ENCODE peak calls at places on chromosomes 13 and 19, in four cellular contexts. One of them, this sample, is unnamed.

GRCh38 chr19:35004517-35005255 is 4.6 kb downstream of the GRAMD1A start:
- DNase-seq in activated naive CD4-positive, alpha-beta T cell treated with anti-CD3 and anti-CD28 coated beads, Interleukin-2, amount 10 ng/mL, durations not matched to agents 7 days and 5 days: no peak
- DNase-seq in stimulated activated CD4-positive, alpha-beta T cell treated with anti-CD3 and anti-CD28 coated beads, Interleukin-1b, Interleukin-23, amount 100 ng/mL, for 4 hours: no peak
- DNase-seq in transverse colon: no peak
- DNase-seq in this sample: no peak

GRCh38 chr13:47226516-47226915 is 329.7 kb upstream of the HTR2A start:
- DNase-seq in activated naive CD4-positive, alpha-beta T cell treated with anti-CD3 and anti-CD28 coated beads, Interleukin-2, amount 10 ng/mL, durations not matched to agents 7 days and 5 days: no peak
- DNase-seq in stimulated activated CD4-positive, alpha-beta T cell treated with anti-CD3 and anti-CD28 coated beads, Interleukin-1b, Interleukin-23, amount 100 ng/mL, for 4 hours: no peak
- DNase-seq in transverse colon: no peak
- DNase-seq in this sample: no peak

GRCh38 chr19:6660930-6661329 is 9.0 kb downstream of the TNFSF14 start:
- DNase-seq in activated naive CD4-positive, alpha-beta T cell treated with anti-CD3 and anti-CD28 coated beads, Interleukin-2, amount 10 ng/mL, durations not matched to agents 7 days and 5 days: no peak
- DNase-seq in stimulated activated CD4-positive, alpha-beta T cell treated with anti-CD3 and anti-CD28 coated beads, Interleukin-1b, Interleukin-23, amount 100 ng/mL, for 4 hours: no peak
- DNase-seq in transverse colon: no peak
- DNase-seq in this sample: no peak

GRCh38 chr19:16807416-16808274 is 21.6 kb upstream of the SIN3B start:
- DNase-seq in activated naive CD4-positive, alpha-beta T cell treated with anti-CD3 and anti-CD28 coated beads, Interleukin-2, amount 10 ng/mL, durations not matched to agents 7 days and 5 days: no peak
- DNase-seq in stimulated activated CD4-positive, alpha-beta T cell treated with anti-CD3 and anti-CD28 coated beads, Interleukin-1b, Interleukin-23, amount 100 ng/mL, for 4 hours: no peak
- DNase-seq in transverse colon: no peak
- DNase-seq in this sample: no peak

GRCh38 chr13:47661076-47661475 is 340.0 kb downstream of the SUCLA2 start:
- DNase-seq in activated naive CD4-positive, alpha-beta T cell treated with anti-CD3 and anti-CD28 coated beads, Interleukin-2, amount 10 ng/mL, durations not matched to agents 7 days and 5 days: no peak
- DNase-seq in stimulated activated CD4-positive, alpha-beta T cell treated with anti-CD3 and anti-CD28 coated beads, Interleukin-1b, Interleukin-23, amount 100 ng/mL, for 4 hours: no peak
- DNase-seq in transverse colon: no peak
- DNase-seq in this sample: no peak

GRCh38 chr19:47002106-47002766 is 17.4 kb upstream of the NPAS1 start:
- DNase-seq in activated naive CD4-positive, alpha-beta T cell treated with anti-CD3 and anti-CD28 coated beads, Interleukin-2, amount 10 ng/mL, durations not matched to agents 7 days and 5 days: no peak
- DNase-seq in stimulated activated CD4-positive, alpha-beta T cell treated with anti-CD3 and anti-CD28 coated beads, Interleukin-1b, Interleukin-23, amount 100 ng/mL, for 4 hours: no peak
- DNase-seq in transverse colon: peak
- DNase-seq in this sample: no peak

GRCh38 chr13:113087923-113088690 is 17.5 kb upstream of the F7 start:
- DNase-seq in activated naive CD4-positive, alpha-beta T cell treated with anti-CD3 and anti-CD28 coated beads, Interleukin-2, amount 10 ng/mL, durations not matched to agents 7 days and 5 days: no peak
- DNase-seq in stimulated activated CD4-positive, alpha-beta T cell treated with anti-CD3 and anti-CD28 coated beads, Interleukin-1b, Interleukin-23, amount 100 ng/mL, for 4 hours: no peak
- DNase-seq in transverse colon: no peak
- DNase-seq in this sample: no peak

GRCh38 chr19:53037101-53038097 is 7.1 kb upstream of the ERVV-2 start:
- DNase-seq in activated naive CD4-positive, alpha-beta T cell treated with anti-CD3 and anti-CD28 coated beads, Interleukin-2, amount 10 ng/mL, durations not matched to agents 7 days and 5 days: peak
- DNase-seq in stimulated activated CD4-positive, alpha-beta T cell treated with anti-CD3 and anti-CD28 coated beads, Interleukin-1b, Interleukin-23, amount 100 ng/mL, for 4 hours: no peak
- DNase-seq in transverse colon: no peak
- DNase-seq in this sample: peak

GRCh38 chr19:902446-903226 is 9.4 kb downstream of the RNU6-9 start:
- DNase-seq in activated naive CD4-positive, alpha-beta T cell treated with anti-CD3 and anti-CD28 coated beads, Interleukin-2, amount 10 ng/mL, durations not matched to agents 7 days and 5 days: no peak
- DNase-seq in stimulated activated CD4-positive, alpha-beta T cell treated with anti-CD3 and anti-CD28 coated beads, Interleukin-1b, Interleukin-23, amount 100 ng/mL, for 4 hours: no peak
- DNase-seq in transverse colon: no peak
- DNase-seq in this sample: no peak

GRCh38 chr19:19966862-19967261 is 66.1 kb downstream of the ZNF93 start:
- DNase-seq in activated naive CD4-positive, alpha-beta T cell treated with anti-CD3 and anti-CD28 coated beads, Interleukin-2, amount 10 ng/mL, durations not matched to agents 7 days and 5 days: no peak
- DNase-seq in stimulated activated CD4-positive, alpha-beta T cell treated with anti-CD3 and anti-CD28 coated beads, Interleukin-1b, Interleukin-23, amount 100 ng/mL, for 4 hours: no peak
- DNase-seq in transverse colon: no peak
- DNase-seq in this sample: no peak

GRCh38 chr19:45125975-45126493 is 33.1 kb downstream of the PPP1R37 start:
- DNase-seq in activated naive CD4-positive, alpha-beta T cell treated with anti-CD3 and anti-CD28 coated beads, Interleukin-2, amount 10 ng/mL, durations not matched to agents 7 days and 5 days: peak
- DNase-seq in stimulated activated CD4-positive, alpha-beta T cell treated with anti-CD3 and anti-CD28 coated beads, Interleukin-1b, Interleukin-23, amount 100 ng/mL, for 4 hours: peak
- DNase-seq in transverse colon: peak
- DNase-seq in this sample: peak

GRCh38 chr19:47183579-47183978 is 47.4 kb downstream of the BBC3 start:
- DNase-seq in activated naive CD4-positive, alpha-beta T cell treated with anti-CD3 and anti-CD28 coated beads, Interleukin-2, amount 10 ng/mL, durations not matched to agents 7 days and 5 days: no peak
- DNase-seq in stimulated activated CD4-positive, alpha-beta T cell treated with anti-CD3 and anti-CD28 coated beads, Interleukin-1b, Interleukin-23, amount 100 ng/mL, for 4 hours: no peak
- DNase-seq in transverse colon: no peak
- DNase-seq in this sample: no peak

GRCh38 chr13:112679932-112680677 is 9.7 kb upstream of the ATP11A start:
- DNase-seq in activated naive CD4-positive, alpha-beta T cell treated with anti-CD3 and anti-CD28 coated beads, Interleukin-2, amount 10 ng/mL, durations not matched to agents 7 days and 5 days: no peak
- DNase-seq in stimulated activated CD4-positive, alpha-beta T cell treated with anti-CD3 and anti-CD28 coated beads, Interleukin-1b, Interleukin-23, amount 100 ng/mL, for 4 hours: no peak
- DNase-seq in transverse colon: no peak
- DNase-seq in this sample: no peak

GRCh38 chr13:109744512-109745051 is 41.8 kb downstream of the IRS2 start:
- DNase-seq in activated naive CD4-positive, alpha-beta T cell treated with anti-CD3 and anti-CD28 coated beads, Interleukin-2, amount 10 ng/mL, durations not matched to agents 7 days and 5 days: no peak
- DNase-seq in stimulated activated CD4-positive, alpha-beta T cell treated with anti-CD3 and anti-CD28 coated beads, Interleukin-1b, Interleukin-23, amount 100 ng/mL, for 4 hours: no peak
- DNase-seq in transverse colon: peak
- DNase-seq in this sample: no peak

GRCh38 chr19:55165952-55166529 is 372 bp downstream of the DNAAF3 start:
- DNase-seq in activated naive CD4-positive, alpha-beta T cell treated with anti-CD3 and anti-CD28 coated beads, Interleukin-2, amount 10 ng/mL, durations not matched to agents 7 days and 5 days: peak
- DNase-seq in stimulated activated CD4-positive, alpha-beta T cell treated with anti-CD3 and anti-CD28 coated beads, Interleukin-1b, Interleukin-23, amount 100 ng/mL, for 4 hours: peak
- DNase-seq in transverse colon: peak
- DNase-seq in this sample: no peak

GRCh38 chr19:13267131-13267530 is 116.9 kb downstream of the IER2 start:
- DNase-seq in activated naive CD4-positive, alpha-beta T cell treated with anti-CD3 and anti-CD28 coated beads, Interleukin-2, amount 10 ng/mL, durations not matched to agents 7 days and 5 days: no peak
- DNase-seq in stimulated activated CD4-positive, alpha-beta T cell treated with anti-CD3 and anti-CD28 coated beads, Interleukin-1b, Interleukin-23, amount 100 ng/mL, for 4 hours: no peak
- DNase-seq in transverse colon: no peak
- DNase-seq in this sample: no peak

GRCh38 chr19:10086904-10087256 is 763 bp downstream of the SHFL start:
- DNase-seq in activated naive CD4-positive, alpha-beta T cell treated with anti-CD3 and anti-CD28 coated beads, Interleukin-2, amount 10 ng/mL, durations not matched to agents 7 days and 5 days: peak
- DNase-seq in stimulated activated CD4-positive, alpha-beta T cell treated with anti-CD3 and anti-CD28 coated beads, Interleukin-1b, Interleukin-23, amount 100 ng/mL, for 4 hours: peak
- DNase-seq in transverse colon: no peak
- DNase-seq in this sample: no peak

GRCh38 chr13:71320452-71320851 is 546.6 kb downstream of the DACH1 start:
- DNase-seq in activated naive CD4-positive, alpha-beta T cell treated with anti-CD3 and anti-CD28 coated beads, Interleukin-2, amount 10 ng/mL, durations not matched to agents 7 days and 5 days: peak
- DNase-seq in stimulated activated CD4-positive, alpha-beta T cell treated with anti-CD3 and anti-CD28 coated beads, Interleukin-1b, Interleukin-23, amount 100 ng/mL, for 4 hours: no peak
- DNase-seq in transverse colon: no peak
- DNase-seq in this sample: no peak

GRCh38 chr13:36134632-36135031 is 3.5 kb upstream of the DCLK1 start:
- DNase-seq in activated naive CD4-positive, alpha-beta T cell treated with anti-CD3 and anti-CD28 coated beads, Interleukin-2, amount 10 ng/mL, durations not matched to agents 7 days and 5 days: no peak
- DNase-seq in stimulated activated CD4-positive, alpha-beta T cell treated with anti-CD3 and anti-CD28 coated beads, Interleukin-1b, Interleukin-23, amount 100 ng/mL, for 4 hours: no peak
- DNase-seq in transverse colon: no peak
- DNase-seq in this sample: no peak

GRCh38 chr19:11338569-11339253 is 746 bp downstream of the RAB3D start:
- DNase-seq in activated naive CD4-positive, alpha-beta T cell treated with anti-CD3 and anti-CD28 coated beads, Interleukin-2, amount 10 ng/mL, durations not matched to agents 7 days and 5 days: no peak
- DNase-seq in stimulated activated CD4-positive, alpha-beta T cell treated with anti-CD3 and anti-CD28 coated beads, Interleukin-1b, Interleukin-23, amount 100 ng/mL, for 4 hours: no peak
- DNase-seq in transverse colon: no peak
- DNase-seq in this sample: no peak

GRCh38 chr19:49638360-49638759 is 1.6 kb downstream of the RRAS start:
- DNase-seq in activated naive CD4-positive, alpha-beta T cell treated with anti-CD3 and anti-CD28 coated beads, Interleukin-2, amount 10 ng/mL, durations not matched to agents 7 days and 5 days: no peak
- DNase-seq in stimulated activated CD4-positive, alpha-beta T cell treated with anti-CD3 and anti-CD28 coated beads, Interleukin-1b, Interleukin-23, amount 100 ng/mL, for 4 hours: no peak
- DNase-seq in transverse colon: peak
- DNase-seq in this sample: no peak

GRCh38 chr19:16106121-16106520 is 5.6 kb upstream of the RAB8A start:
- DNase-seq in activated naive CD4-positive, alpha-beta T cell treated with anti-CD3 and anti-CD28 coated beads, Interleukin-2, amount 10 ng/mL, durations not matched to agents 7 days and 5 days: no peak
- DNase-seq in stimulated activated CD4-positive, alpha-beta T cell treated with anti-CD3 and anti-CD28 coated beads, Interleukin-1b, Interleukin-23, amount 100 ng/mL, for 4 hours: no peak
- DNase-seq in transverse colon: peak
- DNase-seq in this sample: no peak

GRCh38 chr19:10646781-10647180 is 7.4 kb upstream of the ILF3 start:
- DNase-seq in activated naive CD4-positive, alpha-beta T cell treated with anti-CD3 and anti-CD28 coated beads, Interleukin-2, amount 10 ng/mL, durations not matched to agents 7 days and 5 days: no peak
- DNase-seq in stimulated activated CD4-positive, alpha-beta T cell treated with anti-CD3 and anti-CD28 coated beads, Interleukin-1b, Interleukin-23, amount 100 ng/mL, for 4 hours: no peak
- DNase-seq in transverse colon: no peak
- DNase-seq in this sample: no peak

GRCh38 chr19:51327066-51327985 is 14.6 kb downstream of the VSIG10L start:
- DNase-seq in activated naive CD4-positive, alpha-beta T cell treated with anti-CD3 and anti-CD28 coated beads, Interleukin-2, amount 10 ng/mL, durations not matched to agents 7 days and 5 days: peak
- DNase-seq in stimulated activated CD4-positive, alpha-beta T cell treated with anti-CD3 and anti-CD28 coated beads, Interleukin-1b, Interleukin-23, amount 100 ng/mL, for 4 hours: peak
- DNase-seq in transverse colon: peak
- DNase-seq in this sample: no peak

GRCh38 chr13:98751397-98752110 is 918 bp downstream of the SLC15A1 start:
- DNase-seq in activated naive CD4-positive, alpha-beta T cell treated with anti-CD3 and anti-CD28 coated beads, Interleukin-2, amount 10 ng/mL, durations not matched to agents 7 days and 5 days: no peak
- DNase-seq in stimulated activated CD4-positive, alpha-beta T cell treated with anti-CD3 and anti-CD28 coated beads, Interleukin-1b, Interleukin-23, amount 100 ng/mL, for 4 hours: no peak
- DNase-seq in transverse colon: peak
- DNase-seq in this sample: no peak

GRCh38 chr19:2282062-2282861 is at the start of gene PEAK3:
- DNase-seq in activated naive CD4-positive, alpha-beta T cell treated with anti-CD3 and anti-CD28 coated beads, Interleukin-2, amount 10 ng/mL, durations not matched to agents 7 days and 5 days: peak
- DNase-seq in stimulated activated CD4-positive, alpha-beta T cell treated with anti-CD3 and anti-CD28 coated beads, Interleukin-1b, Interleukin-23, amount 100 ng/mL, for 4 hours: no peak
- DNase-seq in transverse colon: peak
- DNase-seq in this sample: no peak

GRCh38 chr13:39159971-39160370 is 121.7 kb downstream of the NHLRC3 start:
- DNase-seq in activated naive CD4-positive, alpha-beta T cell treated with anti-CD3 and anti-CD28 coated beads, Interleukin-2, amount 10 ng/mL, durations not matched to agents 7 days and 5 days: no peak
- DNase-seq in stimulated activated CD4-positive, alpha-beta T cell treated with anti-CD3 and anti-CD28 coated beads, Interleukin-1b, Interleukin-23, amount 100 ng/mL, for 4 hours: no peak
- DNase-seq in transverse colon: no peak
- DNase-seq in this sample: no peak

GRCh38 chr13:112572408-112572807 is 15.5 kb downstream of the TUBGCP3 start:
- DNase-seq in activated naive CD4-positive, alpha-beta T cell treated with anti-CD3 and anti-CD28 coated beads, Interleukin-2, amount 10 ng/mL, durations not matched to agents 7 days and 5 days: no peak
- DNase-seq in stimulated activated CD4-positive, alpha-beta T cell treated with anti-CD3 and anti-CD28 coated beads, Interleukin-1b, Interleukin-23, amount 100 ng/mL, for 4 hours: no peak
- DNase-seq in transverse colon: no peak
- DNase-seq in this sample: no peak

GRCh38 chr19:38264486-38265212 is at the start of gene SPINT2:
- DNase-seq in activated naive CD4-positive, alpha-beta T cell treated with anti-CD3 and anti-CD28 coated beads, Interleukin-2, amount 10 ng/mL, durations not matched to agents 7 days and 5 days: no peak
- DNase-seq in stimulated activated CD4-positive, alpha-beta T cell treated with anti-CD3 and anti-CD28 coated beads, Interleukin-1b, Interleukin-23, amount 100 ng/mL, for 4 hours: peak
- DNase-seq in transverse colon: no peak
- DNase-seq in this sample: peak

GRCh38 chr19:30344446-30345425 is 27.4 kb upstream of the ZNF536 start:
- DNase-seq in activated naive CD4-positive, alpha-beta T cell treated with anti-CD3 and anti-CD28 coated beads, Interleukin-2, amount 10 ng/mL, durations not matched to agents 7 days and 5 days: no peak
- DNase-seq in stimulated activated CD4-positive, alpha-beta T cell treated with anti-CD3 and anti-CD28 coated beads, Interleukin-1b, Interleukin-23, amount 100 ng/mL, for 4 hours: no peak
- DNase-seq in transverse colon: no peak
- DNase-seq in this sample: no peak

GRCh38 chr13:95530178-95530577 is 22.3 kb upstream of the CLDN10 start:
- DNase-seq in activated naive CD4-positive, alpha-beta T cell treated with anti-CD3 and anti-CD28 coated beads, Interleukin-2, amount 10 ng/mL, durations not matched to agents 7 days and 5 days: no peak
- DNase-seq in stimulated activated CD4-positive, alpha-beta T cell treated with anti-CD3 and anti-CD28 coated beads, Interleukin-1b, Interleukin-23, amount 100 ng/mL, for 4 hours: no peak
- DNase-seq in transverse colon: no peak
- DNase-seq in this sample: no peak

GRCh38 chr13:102609696-102610095 is 12.9 kb downstream of the TPP2 start:
- DNase-seq in activated naive CD4-positive, alpha-beta T cell treated with anti-CD3 and anti-CD28 coated beads, Interleukin-2, amount 10 ng/mL, durations not matched to agents 7 days and 5 days: no peak
- DNase-seq in stimulated activated CD4-positive, alpha-beta T cell treated with anti-CD3 and anti-CD28 coated beads, Interleukin-1b, Interleukin-23, amount 100 ng/mL, for 4 hours: no peak
- DNase-seq in transverse colon: no peak
- DNase-seq in this sample: no peak

GRCh38 chr19:40245506-40246128 is 19.1 kb upstream of the CCNP start:
- DNase-seq in activated naive CD4-positive, alpha-beta T cell treated with anti-CD3 and anti-CD28 coated beads, Interleukin-2, amount 10 ng/mL, durations not matched to agents 7 days and 5 days: no peak
- DNase-seq in stimulated activated CD4-positive, alpha-beta T cell treated with anti-CD3 and anti-CD28 coated beads, Interleukin-1b, Interleukin-23, amount 100 ng/mL, for 4 hours: no peak
- DNase-seq in transverse colon: no peak
- DNase-seq in this sample: no peak

GRCh38 chr19:6100284-6100915 is 9.9 kb downstream of the RFX2 start:
- DNase-seq in activated naive CD4-positive, alpha-beta T cell treated with anti-CD3 and anti-CD28 coated beads, Interleukin-2, amount 10 ng/mL, durations not matched to agents 7 days and 5 days: peak
- DNase-seq in stimulated activated CD4-positive, alpha-beta T cell treated with anti-CD3 and anti-CD28 coated beads, Interleukin-1b, Interleukin-23, amount 100 ng/mL, for 4 hours: no peak
- DNase-seq in transverse colon: no peak
- DNase-seq in this sample: no peak

GRCh38 chr19:920051-920857 is 3.1 kb downstream of the KISS1R start:
- DNase-seq in activated naive CD4-positive, alpha-beta T cell treated with anti-CD3 and anti-CD28 coated beads, Interleukin-2, amount 10 ng/mL, durations not matched to agents 7 days and 5 days: peak
- DNase-seq in stimulated activated CD4-positive, alpha-beta T cell treated with anti-CD3 and anti-CD28 coated beads, Interleukin-1b, Interleukin-23, amount 100 ng/mL, for 4 hours: peak
- DNase-seq in transverse colon: no peak
- DNase-seq in this sample: no peak